ENCODE peak calls at places on chromosomes 7 and 10, in four cellular contexts. Q is HepG2, J is GM12878, R is K562. H is an unnamed sample.
A peak's percentile ranks its signal among the peaks of the same experiment; 100 is the strongest.

GRCh38 chr7:6256709-6257535 is 15.5 kb downstream of the CYTH3 start:
- DNase-seq in Q (peak; percentile 36), J (peak; percentile 89), R (no peak), H (peak; percentile 35)

GRCh38 chr10:50635286-50635685 is 11.5 kb upstream of the SGMS1 start:
- DNase-seq in Q (no peak), J (no peak), R (no peak), H (no peak)

GRCh38 chr10:102159051-102159597 is 6.9 kb downstream of the NOLC1 start:
- DNase-seq in Q (no peak), J (no peak), R (no peak), H (no peak)

GRCh38 chr7:142321391-142321790 is 63.5 kb upstream of the PRSS58 start:
- DNase-seq in Q (no peak), J (no peak), R (no peak), H (no peak)

GRCh38 chr10:133608855-133609254 is 17.7 kb downstream of the FRG2B start:
- DNase-seq in Q (no peak), J (no peak), R (no peak), H (no peak)

GRCh38 chr7:127810691-127811660 is 159.0 kb downstream of the SND1 start:
- DNase-seq in Q (no peak), J (no peak), R (no peak), H (no peak)

GRCh38 chr7:70389752-70390151 is 742.2 kb upstream of the GALNT17 start:
- DNase-seq in Q (no peak), J (no peak), R (no peak), H (no peak)

GRCh38 chr10:96747734-96748550 is 27.6 kb upstream of the PIK3AP1 start:
- DNase-seq in Q (peak; percentile 16), J (peak; percentile 97), R (no peak), H (no peak)

GRCh38 chr7:913736-914520 is 37.6 kb downstream of the GET4 start:
- DNase-seq in Q (no peak), J (no peak), R (no peak), H (no peak)

GRCh38 chr7:17412883-17413282 is 114.4 kb downstream of the AHR start:
- DNase-seq in Q (no peak), J (no peak), R (no peak), H (no peak)

GRCh38 chr10:22344781-22345300 is 455 bp upstream of the SPAG6 start:
- DNase-seq in Q (no peak), J (no peak), R (no peak), H (no peak)

GRCh38 chr7:44195901-44196300 is 4.9 kb upstream of the YKT6 start:
- DNase-seq in Q (no peak), J (no peak), R (no peak), H (no peak)

GRCh38 chr7:584820-585219 is 65.2 kb upstream of the PDGFA start:
- DNase-seq in Q (no peak), J (no peak), R (no peak), H (no peak)

GRCh38 chr7:13952921-13953320 is 36.5 kb downstream of the ETV1 start:
- DNase-seq in Q (no peak), J (no peak), R (no peak), H (no peak)

GRCh38 chr10:126160971-126161630 is 227.2 kb downstream of the ADAM12 start:
- DNase-seq in Q (no peak), J (no peak), R (no peak), H (no peak)

GRCh38 chr7:132732466-132732865 is 156.2 kb upstream of the PLXNA4 start:
- DNase-seq in Q (no peak), J (no peak), R (no peak), H (no peak)

GRCh38 chr10:72248477-72249151 is 25.1 kb upstream of the DDIT4 start:
- DNase-seq in Q (peak; percentile 68), J (peak; percentile 99), R (no peak), H (no peak)

GRCh38 chr10:112754001-112754411 is 196.0 kb upstream of the TCF7L2 start:
- DNase-seq in Q (no peak), J (no peak), R (no peak), H (no peak)

GRCh38 chr7:20306499-20306946 is 24.2 kb upstream of the ITGB8 start:
- DNase-seq in Q (peak; percentile 62), J (no peak), R (peak; percentile 29), H (no peak)

GRCh38 chr7:127393370-127394058 is 1.0 kb upstream of the ZNF800 start:
- DNase-seq in Q (no peak), J (no peak), R (no peak), H (no peak)

GRCh38 chr7:15558747-15559146 is 3.1 kb downstream of the AGMO start:
- DNase-seq in Q (no peak), J (no peak), R (no peak), H (no peak)

GRCh38 chr10:69332278-69333010 is 54.1 kb downstream of the HK1 start:
- DNase-seq in Q (no peak), J (no peak), R (no peak), H (no peak)

GRCh38 chr10:103665439-103665838 is 171.9 kb downstream of the NEURL1 start:
- DNase-seq in Q (no peak), J (no peak), R (no peak), H (no peak)

GRCh38 chr10:77681839-77682238 is 44.2 kb upstream of the KCNMA1 start:
- DNase-seq in Q (no peak), J (no peak), R (no peak), H (no peak)

GRCh38 chr10:98262571-98262970 is 5.4 kb downstream of the LOXL4 start:
- DNase-seq in Q (no peak), J (no peak), R (no peak), H (peak; percentile 34)

GRCh38 chr7:92740713-92741126 is 95.7 kb downstream of the CDK6 start:
- DNase-seq in Q (no peak), J (no peak), R (no peak), H (no peak)

GRCh38 chr10:17410907-17411306 is 43.5 kb downstream of the ST8SIA6 start:
- DNase-seq in Q (no peak), J (no peak), R (no peak), H (no peak)

GRCh38 chr10:46534828-46535524 is 21.5 kb downstream of the GPRIN2 start:
- DNase-seq in Q (no peak), J (no peak), R (no peak), H (no peak)

GRCh38 chr7:43612599-43613589 is 30.0 kb downstream of the STK17A start:
- DNase-seq in Q (no peak), J (no peak), R (no peak), H (no peak)

GRCh38 chr10:89118091-89118490 is 89.0 kb downstream of the CH25H start:
- DNase-seq in Q (no peak), J (no peak), R (no peak), H (no peak)

GRCh38 chr10:87860156-87860795 is 3.1 kb downstream of the KLLN start:
- DNase-seq in Q (peak; percentile 69), J (peak; percentile 63), R (peak; percentile 16), H (no peak)

GRCh38 chr7:25087855-25088254 is 37.2 kb downstream of the CYCS start:
- DNase-seq in Q (no peak), J (peak; percentile 49), R (no peak), H (no peak)

GRCh38 chr10:5666324-5667220 is at the start of gene ASB13:
- DNase-seq in Q (peak; percentile 54), J (no peak), R (peak; percentile 84), H (peak; percentile 82)

GRCh38 chr10:122655524-122656307 is 43.9 kb downstream of the C10orf120 start:
- DNase-seq in Q (no peak), J (no peak), R (no peak), H (no peak)

GRCh38 chr7:139339025-139339424 is 2.1 kb upstream of the FMC1 start:
- DNase-seq in Q (no peak), J (no peak), R (no peak), H (no peak)

GRCh38 chr10:91642831-91643692 is 10.2 kb upstream of the PPP1R3C start:
- DNase-seq in Q (no peak), J (no peak), R (no peak), H (no peak)

GRCh38 chr7:32140540-32140939 is 70.3 kb upstream of the PDE1C start:
- DNase-seq in Q (no peak), J (no peak), R (no peak), H (no peak)

GRCh38 chr10:43922335-43923280 is 273.9 kb upstream of the ZNF32 start:
- DNase-seq in Q (no peak), J (no peak), R (no peak), H (no peak)
- TF ChIP-seq SIN3A in Q (no peak), J (no peak), R (no peak), H (no peak)

GRCh38 chr10:6929157-6929830 is 349.2 kb upstream of the PRKCQ start:
- DNase-seq in Q (no peak), J (no peak), R (no peak), H (no peak)
- H3K4me1 ChIP-seq in Q (no peaks in the 10 kb centered on the region), J (peaks cover 32% of the 10 kb centered on the region), R (no peaks in the 10 kb centered on the region), H (no peaks in the 10 kb centered on the region)

DNA sequence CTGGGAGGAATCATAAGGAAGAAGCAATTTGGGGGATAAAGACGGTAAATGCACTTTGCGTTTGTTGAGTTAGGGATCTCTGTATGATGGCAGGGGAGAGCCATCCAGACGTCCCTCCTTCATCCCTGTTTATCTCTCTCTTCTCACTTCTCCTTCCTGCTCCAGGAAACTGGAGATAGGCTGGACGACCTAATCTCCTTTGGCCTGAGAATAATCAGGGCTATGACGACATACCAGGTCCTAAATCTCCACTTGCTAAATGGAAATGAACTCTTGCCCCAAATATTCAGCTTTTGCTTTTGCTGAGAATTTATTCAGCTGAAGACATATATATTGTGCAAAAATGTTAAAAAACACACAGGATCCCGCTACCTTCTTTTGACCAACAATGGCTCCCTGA is 182.9 kb upstream of the INHBA start:
- DNase-seq in Q (no peak), J (no peak), R (no peak), H (no peak)
- TF ChIP-seq HDAC6 in Q (no peak), J (no peak), R (no peak), H (no peak)

DNA sequence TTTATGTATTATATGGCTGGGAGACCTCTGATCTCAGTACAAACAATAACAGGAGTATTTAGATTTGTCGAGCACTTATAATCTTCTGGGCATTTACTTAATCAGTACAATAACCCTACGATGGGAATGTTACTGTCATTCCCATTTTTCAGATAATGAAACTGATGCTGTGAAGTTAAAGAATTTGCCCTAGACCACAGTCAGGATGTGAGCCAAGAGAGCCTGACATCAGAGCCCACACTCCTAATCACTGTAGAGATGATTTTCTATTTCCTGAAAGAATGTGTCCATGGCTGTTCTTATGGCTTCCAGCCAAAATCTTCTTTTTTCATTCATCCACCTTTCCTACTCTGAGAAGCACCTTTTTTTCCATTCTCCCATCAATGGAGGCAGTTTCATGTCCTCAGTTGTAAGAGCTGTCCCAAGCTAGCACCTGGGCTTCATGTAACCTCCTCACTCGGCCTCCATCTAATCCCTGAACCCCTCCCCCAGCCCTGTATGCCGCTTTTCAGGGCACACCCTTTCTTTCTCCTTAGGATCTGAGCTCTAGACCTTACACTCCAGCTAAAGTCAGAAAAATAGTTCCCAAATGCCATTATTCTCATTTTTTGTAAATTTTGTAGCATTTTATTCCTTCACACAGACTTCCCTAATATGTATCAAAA is 12.2 kb upstream of the CAV1 start:
- DNase-seq in Q (no peak), J (no peak), R (no peak), H (no peak)
- TF ChIP-seq SIN3A in Q (no peak), J (no peak), R (no peak), H (no peak)